ENCODE peak calls at places on chromosomes 2 and 18, in seven cellular contexts. U is K562, X is IMR-90, W is GM23338, A is adipocyte, F is aorta, Q is colonic mucosa. N is an unnamed sample. For H3K4me1, the result is how much of the 10 kb centered on the place peaks cover.

GRCh38 chr2:46086578-46087070 is 210.6 kb upstream of the EPAS1 start:
- DNase-seq in U (no peak), X (no peak), W (no peak), A (no peak), F (no peak), Q (no peak), N (no peak)

GRCh38 chr2:11903085-11903484 is 156.7 kb downstream of the LPIN1 start:
- DNase-seq in U (no peak), X (no peak), W (no peak), A (no peak), F (no peak), Q (no peak), N (no peak)

GRCh38 chr18:12640881-12641200 is 17.1 kb downstream of the SPIRE1 start:
- DNase-seq in U (no peak), X (no peak), W (no peak), A (no peak), F (no peak), Q (no peak), N (peak)

GRCh38 chr2:192307530-192307929 is 112.8 kb upstream of the TMEFF2 start:
- DNase-seq in U (no peak), X (peak), W (no peak), A (no peak), F (no peak), Q (no peak), N (no peak)

GRCh38 chr2:65528241-65528574 is 95.8 kb upstream of the SPRED2 start:
- DNase-seq in U (no peak), X (no peak), W (no peak), A (no peak), F (no peak), Q (no peak), N (no peak)

GRCh38 chr2:153601812-153602211 is 123.2 kb upstream of the RPRM start:
- DNase-seq in U (no peak), X (no peak), W (no peak), A (no peak), F (no peak), Q (no peak), N (no peak)

GRCh38 chr18:46722051-46722450 is 34.8 kb downstream of the ST8SIA5 start:
- DNase-seq in U (no peak), X (no peak), W (no peak), A (no peak), F (no peak), Q (no peak), N (no peak)

GRCh38 chr2:231737761-231738160 is 29.4 kb downstream of the PTMA start:
- DNase-seq in U (no peak), X (no peak), W (no peak), A (no peak), F (no peak), Q (no peak), N (no peak)

GRCh38 chr2:68548396-68548795 is 81.0 kb downstream of the APLF start:
- DNase-seq in U (no peak), X (peak), W (no peak), A (peak), F (no peak), Q (no peak), N (no peak)

GRCh38 chr2:219508444-219508734 is 5.9 kb upstream of the ASIC4 start:
- DNase-seq in U (no peak), X (no peak), W (no peak), A (no peak), F (no peak), Q (no peak), N (no peak)

GRCh38 chr18:51266736-51267135 is 69.3 kb upstream of the MEX3C start:
- DNase-seq in U (no peak), X (no peak), W (no peak), A (no peak), F (no peak), Q (no peak), N (no peak)

GRCh38 chr2:146576301-146576700 is 1268.5 kb upstream of the ACVR2A start:
- DNase-seq in U (no peak), X (peak), W (no peak), A (no peak), F (no peak), Q (no peak), N (no peak)

GRCh38 chr2:95270541-95271081 is 3.6 kb upstream of the PROM2 start:
- DNase-seq in U (no peak), X (no peak), W (no peak), A (no peak), F (peak), Q (peak), N (peak)

GRCh38 chr2:102100371-102101096 is 42.0 kb upstream of the IL1R1 start:
- DNase-seq in U (no peak), X (peak), W (no peak), A (peak), F (no peak), Q (no peak), N (no peak)

GRCh38 chr2:43331428-43331827 is 105.0 kb upstream of the ZFP36L2 start:
- DNase-seq in U (peak), X (peak), W (no peak), A (no peak), F (no peak), Q (peak), N (no peak)

GRCh38 chr18:47953471-47953931 is 23.0 kb upstream of the SMAD2 start:
- DNase-seq in U (no peak), X (no peak), W (peak), A (peak), F (peak), Q (peak), N (peak)

GRCh38 chr2:45312275-45312674 is 298.8 kb downstream of the SRBD1 start:
- DNase-seq in U (no peak), X (no peak), W (no peak), A (no peak), F (no peak), Q (no peak), N (no peak)

GRCh38 chr2:47299555-47299954 is 103.4 kb upstream of the MSH2 start:
- DNase-seq in U (no peak), X (peak), W (no peak), A (peak), F (no peak), Q (no peak), N (no peak)

GRCh38 chr2:136255648-136256461 is 137.9 kb upstream of the CXCR4 start:
- DNase-seq in U (no peak), X (no peak), W (no peak), A (no peak), F (no peak), Q (no peak), N (no peak)

GRCh38 chr18:21074336-21075323 is 37.0 kb downstream of the ROCK1 start:
- DNase-seq in U (no peak), X (no peak), W (peak), A (no peak), F (no peak), Q (no peak), N (no peak)

GRCh38 chr2:71498261-71498701 is 44.9 kb downstream of the DYSF start:
- DNase-seq in U (no peak), X (peak), W (no peak), A (peak), F (no peak), Q (no peak), N (no peak)

GRCh38 chr18:79208882-79209281 is 139.7 kb downstream of the ATP9B start:
- DNase-seq in U (no peak), X (no peak), W (no peak), A (no peak), F (no peak), Q (no peak), N (peak)

GRCh38 chr2:20611844-20612356 is 39.0 kb downstream of the HS1BP3 start:
- DNase-seq in U (no peak), X (no peak), W (no peak), A (no peak), F (no peak), Q (no peak), N (no peak)

GRCh38 chr18:59912007-59912550 is 12.3 kb downstream of the PMAIP1 start:
- DNase-seq in U (no peak), X (no peak), W (no peak), A (no peak), F (no peak), Q (no peak), N (no peak)

GRCh38 chr2:157789933-157790511 is 86.1 kb downstream of the ACVR1 start:
- DNase-seq in U (no peak), X (no peak), W (no peak), A (no peak), F (peak), Q (peak), N (no peak)

GRCh38 chr2:229057997-229058553 is 213.0 kb downstream of the PID1 start:
- DNase-seq in U (no peak), X (no peak), W (no peak), A (no peak), F (no peak), Q (no peak), N (no peak)

GRCh38 chr2:176657391-176657790 is 388.1 kb downstream of the MTX2 start:
- DNase-seq in U (no peak), X (no peak), W (no peak), A (no peak), F (no peak), Q (no peak), N (no peak)

GRCh38 chr18:62536005-62536404 is 13.2 kb downstream of the ZCCHC2 start:
- DNase-seq in U (no peak), X (no peak), W (no peak), A (no peak), F (no peak), Q (no peak), N (no peak)

GRCh38 chr2:144836635-144837350 is 316.9 kb upstream of the ZEB2 start:
- DNase-seq in U (no peak), X (peak), W (no peak), A (peak), F (no peak), Q (no peak), N (no peak)

GRCh38 chr18:23243178-23243577 is 107.9 kb downstream of the CABLES1 start:
- DNase-seq in U (no peak), X (no peak), W (peak), A (no peak), F (no peak), Q (no peak), N (no peak)

GRCh38 chr2:105399207-105399861 is 483 bp upstream of the FHL2 start:
- DNase-seq in U (no peak), X (no peak), W (peak), A (no peak), F (no peak), Q (no peak), N (no peak)

GRCh38 chr2:16406497-16406896 is 259.1 kb downstream of the CYRIA start:
- DNase-seq in U (no peak), X (no peak), W (no peak), A (no peak), F (no peak), Q (no peak), N (no peak)

GRCh38 chr2:101238930-101239759 is 13.5 kb upstream of the CNOT11 start:
- DNase-seq in U (no peak), X (no peak), W (no peak), A (no peak), F (no peak), Q (peak), N (no peak)

GRCh38 chr2:153595939-153596338 is 117.4 kb upstream of the RPRM start:
- DNase-seq in U (no peak), X (no peak), W (peak), A (no peak), F (no peak), Q (no peak), N (no peak)

GRCh38 chr18:59929621-59930295 is 30.0 kb downstream of the PMAIP1 start:
- DNase-seq in U (no peak), X (peak), W (no peak), A (no peak), F (no peak), Q (no peak), N (no peak)

GRCh38 chr2:215579809-215580208 is 143.9 kb upstream of the FN1 start:
- DNase-seq in U (no peak), X (peak), W (no peak), A (peak), F (no peak), Q (no peak), N (no peak)

GRCh38 chr2:18684202-18685040 is 95.1 kb upstream of the NT5C1B start:
- DNase-seq in U (no peak), X (peak), W (no peak), A (peak), F (no peak), Q (peak), N (no peak)

GRCh38 chr2:953975-954686 is 3.5 kb downstream of the SNTG2 start:
- DNase-seq in U (no peak), X (peak), W (no peak), A (peak), F (no peak), Q (no peak), N (no peak)

GRCh38 chr2:7904319-7904718 is 777.5 kb upstream of the ID2 start:
- DNase-seq in U (no peak), X (no peak), W (no peak), A (no peak), F (no peak), Q (no peak), N (no peak)
- H3K4me1 ChIP-seq in U (under half), X (under half), W (under half), A (under half), F (under half), Q (under half), N (under half)

DNA sequence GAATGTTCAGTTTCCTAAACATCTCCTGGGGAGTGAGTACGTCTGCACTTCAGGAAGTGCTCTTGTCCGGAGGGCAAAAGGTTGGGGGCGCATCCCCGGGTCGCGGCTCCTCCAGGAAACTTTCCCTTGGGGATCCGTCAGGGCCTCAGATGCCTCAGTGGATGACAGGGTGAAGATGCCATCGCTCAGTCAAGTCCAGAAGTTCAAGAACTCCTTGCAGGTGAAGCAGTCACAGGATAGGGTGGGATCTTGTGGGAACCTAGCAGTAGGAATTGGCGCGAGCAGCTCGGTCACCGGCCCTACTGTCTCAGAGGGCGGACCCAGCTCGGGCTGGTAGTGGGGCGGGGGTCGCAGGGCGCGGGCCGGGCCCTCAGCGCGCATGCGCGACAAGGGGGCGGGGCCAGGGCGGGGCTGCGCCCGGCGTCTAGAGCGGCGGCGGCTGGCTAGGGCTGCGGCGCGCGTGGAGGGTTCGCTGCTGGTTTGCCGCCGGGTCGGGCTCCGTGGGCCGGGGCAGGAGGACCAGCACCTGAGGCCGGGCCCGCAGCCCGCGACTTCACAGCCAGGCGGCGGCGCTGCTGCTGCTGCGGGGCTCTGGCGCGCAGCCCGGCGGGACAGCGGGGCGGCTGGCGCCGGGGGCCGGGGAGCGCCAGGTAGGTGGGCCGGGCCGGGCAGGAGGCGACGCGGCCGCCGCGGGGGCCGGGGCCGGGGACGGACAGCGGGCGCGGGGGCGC is at the start of gene INPP4A:
- DNase-seq in U (peak), X (peak), W (peak), A (peak), F (peak), Q (peak), N (peak)
- H3K4me1 ChIP-seq in U (under half), X (under half), W (under half), A (under half), F (under half), Q (under half), N (under half)

DNA sequence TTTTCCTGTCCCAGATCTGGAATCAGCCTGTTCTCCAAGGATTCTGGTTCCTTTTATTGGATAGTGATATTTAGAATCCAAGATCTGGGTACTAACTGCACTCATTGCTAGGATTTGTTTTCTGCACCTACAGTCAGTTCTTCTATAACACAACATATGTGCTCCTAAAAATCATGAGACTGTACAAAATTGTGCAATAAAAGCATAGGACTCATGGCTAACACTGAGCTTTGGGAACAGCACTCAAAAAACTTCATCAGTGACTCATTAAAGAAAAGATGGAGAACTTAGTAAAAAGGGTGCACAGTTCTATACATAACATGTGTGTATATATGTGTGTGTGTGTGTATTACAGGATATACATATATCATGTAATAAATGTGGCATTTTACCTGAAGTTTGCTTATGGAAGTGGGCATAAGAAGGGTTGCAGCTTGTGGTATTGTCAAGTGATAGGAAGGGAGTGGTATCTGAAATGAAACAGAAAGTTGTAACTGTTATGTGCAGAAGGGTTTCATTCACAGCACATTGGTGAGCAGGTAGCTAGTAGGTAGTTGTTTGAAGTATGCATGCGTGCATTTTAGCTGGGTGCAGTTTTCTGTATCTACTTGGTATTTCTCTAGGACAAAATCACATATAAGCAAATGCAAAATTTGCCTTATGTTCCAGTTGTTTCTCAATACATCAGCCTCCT is 5.9 kb upstream of the SCYGR2 start:
- DNase-seq in U (no peak), X (no peak), W (no peak), A (peak), F (no peak), Q (no peak), N (no peak)
- H3K4me1 ChIP-seq in U (under half), X (under half), W (under half), A (under half), F (under half), Q (under half), N (under half)

GRCh38 chr2:127628767-127629614 is 17.0 kb upstream of the GPR17 start:
- DNase-seq in U (no peak), X (no peak), W (no peak), A (no peak), F (no peak), Q (no peak), N (no peak)

GRCh38 chr2:127631184-127631996 is 14.6 kb upstream of the GPR17 start:
- DNase-seq in U (no peak), X (no peak), W (no peak), A (no peak), F (no peak), Q (no peak), N (no peak)

GRCh38 chr2:127629637-127630036 is 16.3 kb upstream of the GPR17 start:
- DNase-seq in U (no peak), X (no peak), W (no peak), A (no peak), F (no peak), Q (no peak), N (no peak)

GRCh38 chr2:127631997-127632581 is 13.9 kb upstream of the GPR17 start:
- DNase-seq in U (no peak), X (no peak), W (no peak), A (no peak), F (no peak), Q (no peak), N (no peak)

DNA sequence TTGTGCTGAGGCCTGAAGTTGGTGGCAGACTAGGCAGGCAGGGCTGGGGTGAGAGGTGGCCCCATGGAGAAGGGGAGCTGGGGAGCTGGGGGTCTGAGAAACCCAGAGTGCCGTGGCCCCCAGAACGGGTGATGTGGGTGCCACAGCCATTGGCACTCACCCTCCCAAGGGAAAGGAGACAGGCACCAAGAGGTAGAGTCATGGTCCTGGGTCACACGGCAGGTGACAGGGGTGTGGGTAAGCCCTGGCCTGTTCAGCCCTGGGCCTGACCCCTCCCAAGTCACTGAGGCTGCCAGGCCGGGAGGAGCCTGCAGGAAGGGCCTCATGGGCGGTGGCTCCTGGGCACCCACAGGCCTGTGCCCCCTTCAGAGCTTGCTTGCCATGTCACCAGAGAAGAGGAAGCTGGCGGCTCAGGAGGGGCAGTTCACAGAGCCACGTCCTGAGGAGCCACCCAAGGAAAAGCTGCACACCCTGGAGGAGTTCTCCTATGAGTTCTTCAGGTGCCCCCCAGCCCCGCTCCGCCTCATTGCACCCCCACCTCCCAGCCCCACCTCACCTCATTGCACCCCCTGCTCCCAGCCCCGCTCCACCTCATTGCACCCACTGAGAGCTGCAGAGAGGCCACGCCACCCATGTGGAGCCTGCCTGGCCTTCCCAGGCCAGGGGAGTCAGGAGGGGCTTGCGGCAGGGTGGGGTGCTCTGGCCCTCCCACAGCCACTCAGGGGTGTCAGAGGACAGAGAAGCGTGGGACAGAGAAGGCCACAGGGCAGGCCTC is 15.4 kb upstream of the GPR17 start:
- DNase-seq in U (no peak), X (no peak), W (no peak), A (no peak), F (no peak), Q (no peak), N (no peak)
- H3K4me1 ChIP-seq in U (under half), X (under half), W (under half), A (under half), F (under half), Q (under half), N (under half)

GRCh38 chr18:49025426-49025766 is 74.6 kb upstream of the SMAD7 start:
- DNase-seq in U (no peak), X (no peak), W (no peak), A (no peak), F (no peak), Q (peak), N (no peak)
- H3K4me1 ChIP-seq in U (under half), X (under half), W (under half), A (under half), F (under half), Q (under half), N (under half)